ENCODE peak calls at places on chromosomes 3 and 15, in four cellular contexts. W is OCI-LY7, Y is GM23338, U is MM.1S. Q is an unnamed sample.

GRCh38 chr3:8472549-8472948 is 29.1 kb upstream of the LMCD1 start:
- DNase-seq in W (no peak), Y (peak; percentile 14), U (no peak), Q (no peak)

GRCh38 chr3:138850151-138850550 is 15.4 kb upstream of the PIK3CB start:
- DNase-seq in W (no peak), Y (no peak), U (no peak), Q (no peak)

GRCh38 chr15:70477750-70478250 is 285.6 kb downstream of the UACA start:
- DNase-seq in W (no peak), Y (no peak), U (no peak), Q (no peak)

GRCh38 chr3:136545664-136546266 is 206.4 kb downstream of the STAG1 start:
- DNase-seq in W (no peak), Y (no peak), U (no peak), Q (peak; percentile 30)

GRCh38 chr15:78372880-78373279 is 32.7 kb downstream of the CRABP1 start:
- DNase-seq in W (no peak), Y (peak; percentile 41), U (no peak), Q (peak; percentile 13)

GRCh38 chr15:27993544-27993943 is 105.6 kb downstream of the OCA2 start:
- DNase-seq in W (no peak), Y (no peak), U (no peak), Q (no peak)

GRCh38 chr15:91223902-91224301 is 123.8 kb downstream of the SV2B start:
- DNase-seq in W (no peak), Y (no peak), U (no peak), Q (peak; percentile 2)

GRCh38 chr15:86115138-86115801 is 35.6 kb downstream of the AGBL1 start:
- DNase-seq in W (no peak), Y (peak; percentile 36), U (no peak), Q (no peak)

GRCh38 chr15:45307230-45307924 is 55.3 kb downstream of the SLC28A2 start:
- DNase-seq in W (peak; percentile 33), Y (peak; percentile 18), U (peak; percentile 51), Q (peak; percentile 71)

GRCh38 chr15:72358532-72359180 is 17.2 kb downstream of the HEXA start:
- DNase-seq in W (no peak), Y (no peak), U (no peak), Q (peak; percentile 88)

GRCh38 chr3:189914799-189915198 is 205.9 kb downstream of the P3H2 start:
- DNase-seq in W (no peak), Y (no peak), U (no peak), Q (peak; percentile 94)

DNA sequence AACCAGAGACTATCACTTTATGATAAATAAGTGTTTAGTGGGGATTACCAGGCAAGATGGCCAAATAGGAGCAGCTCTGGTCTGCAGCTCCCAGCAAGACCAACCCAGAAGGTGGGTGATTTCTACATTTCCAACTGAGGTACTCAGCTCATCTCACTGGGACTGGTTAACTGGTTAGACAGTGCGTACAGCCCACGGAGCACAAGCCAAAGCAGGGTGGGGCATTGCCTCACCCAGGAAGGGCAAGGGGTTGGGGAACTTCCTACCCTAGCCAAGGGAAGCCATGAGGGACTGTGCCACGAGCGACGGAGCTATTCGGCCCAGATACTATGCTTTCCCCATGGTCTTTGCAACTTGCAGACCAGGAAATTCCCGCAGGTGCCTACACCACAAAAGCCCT is 171.0 kb downstream of the CTNNB1 start:
- DNase-seq in W (no peak), Y (no peak), U (no peak), Q (no peak)
- TF ChIP-seq EZH2phosphoT487 in W (no peak), Y (no peak), U (no peak), Q (no peak)

DNA sequence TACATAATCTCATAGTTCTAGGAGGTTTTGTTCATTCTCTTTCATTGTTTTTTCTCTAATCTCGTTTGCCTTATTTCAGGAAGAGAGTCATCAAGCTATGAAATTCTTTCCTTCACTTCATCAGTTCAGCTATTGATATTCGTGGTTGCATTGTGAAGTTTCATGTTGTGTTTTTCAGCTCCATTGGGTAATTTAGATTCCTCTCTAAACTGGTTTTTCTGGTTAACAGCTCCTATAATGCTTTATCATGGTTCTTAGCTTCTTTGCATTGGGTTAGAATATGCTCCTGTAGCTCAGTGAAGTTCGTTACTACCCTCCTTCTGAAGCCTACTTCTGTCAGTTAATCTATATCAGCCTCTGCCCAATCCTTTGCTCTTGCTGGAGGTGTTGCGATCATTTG is 69.4 kb upstream of the CD96 start:
- DNase-seq in W (no peak), Y (peak; percentile 38), U (no peak), Q (peak; percentile 42)
- TF ChIP-seq CTCF in W (no peak), Y (no peak), U (no peak), Q (no peak)

GRCh38 chr3:51978143-51978502 is 3.3 kb downstream of the ABHD14A start:
- DNase-seq in W (no peak), Y (no peak), U (no peak), Q (no peak)

GRCh38 chr3:51974277-51974962 is 444 bp upstream of the ABHD14A start:
- DNase-seq in W (no peak), Y (no peak), U (peak; percentile 21), Q (no peak)

GRCh38 chr3:51977449-51978142 is 2.7 kb downstream of the ABHD14A start:
- DNase-seq in W (peak; percentile 30), Y (no peak), U (no peak), Q (no peak)

GRCh38 chr3:51974963-51975856 is at the start of gene ABHD14A:
- DNase-seq in W (peak; percentile 72), Y (peak; percentile 75), U (peak; percentile 73), Q (peak; percentile 81)

DNA sequence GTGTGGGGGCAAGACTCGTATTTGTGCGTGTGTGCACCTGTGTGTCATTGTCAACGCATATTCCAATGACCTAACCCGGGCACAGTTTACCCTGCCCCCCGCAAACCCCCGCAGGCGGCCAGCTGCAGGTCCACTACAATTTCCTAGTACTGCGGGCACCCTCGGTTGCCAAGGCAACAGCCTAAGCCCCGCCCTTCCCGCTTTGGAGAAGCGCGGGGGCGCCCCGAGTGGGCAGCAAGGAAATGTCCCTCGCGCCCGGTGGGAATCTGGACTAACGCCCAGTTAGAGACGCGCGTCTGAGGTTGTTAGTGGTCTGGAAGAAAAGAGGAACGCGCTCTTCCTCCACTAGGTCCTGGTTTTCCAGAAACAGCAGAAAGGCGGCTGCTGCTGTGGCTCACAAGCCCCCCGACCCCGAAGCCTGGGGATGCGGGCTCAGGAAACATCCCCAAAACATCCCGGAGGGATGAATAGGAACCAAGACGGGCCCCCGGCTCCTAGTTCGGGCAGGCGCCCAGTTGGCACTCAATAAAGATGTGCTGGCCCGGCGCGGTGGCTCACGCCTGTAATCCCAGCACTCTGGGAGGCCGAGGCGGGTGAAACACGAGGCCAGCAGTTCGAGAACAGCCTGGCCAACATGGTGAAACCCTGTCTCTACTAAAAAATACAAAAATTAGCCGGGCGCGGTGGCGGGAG is 1.1 kb downstream of the ABHD14A start:
- DNase-seq in W (peak; percentile 44), Y (peak; percentile 78), U (no peak), Q (peak; percentile 37)
- TF ChIP-seq EZH2phosphoT487 in W (no peak), Y (no peak), U (no peak), Q (no peak)

DNA sequence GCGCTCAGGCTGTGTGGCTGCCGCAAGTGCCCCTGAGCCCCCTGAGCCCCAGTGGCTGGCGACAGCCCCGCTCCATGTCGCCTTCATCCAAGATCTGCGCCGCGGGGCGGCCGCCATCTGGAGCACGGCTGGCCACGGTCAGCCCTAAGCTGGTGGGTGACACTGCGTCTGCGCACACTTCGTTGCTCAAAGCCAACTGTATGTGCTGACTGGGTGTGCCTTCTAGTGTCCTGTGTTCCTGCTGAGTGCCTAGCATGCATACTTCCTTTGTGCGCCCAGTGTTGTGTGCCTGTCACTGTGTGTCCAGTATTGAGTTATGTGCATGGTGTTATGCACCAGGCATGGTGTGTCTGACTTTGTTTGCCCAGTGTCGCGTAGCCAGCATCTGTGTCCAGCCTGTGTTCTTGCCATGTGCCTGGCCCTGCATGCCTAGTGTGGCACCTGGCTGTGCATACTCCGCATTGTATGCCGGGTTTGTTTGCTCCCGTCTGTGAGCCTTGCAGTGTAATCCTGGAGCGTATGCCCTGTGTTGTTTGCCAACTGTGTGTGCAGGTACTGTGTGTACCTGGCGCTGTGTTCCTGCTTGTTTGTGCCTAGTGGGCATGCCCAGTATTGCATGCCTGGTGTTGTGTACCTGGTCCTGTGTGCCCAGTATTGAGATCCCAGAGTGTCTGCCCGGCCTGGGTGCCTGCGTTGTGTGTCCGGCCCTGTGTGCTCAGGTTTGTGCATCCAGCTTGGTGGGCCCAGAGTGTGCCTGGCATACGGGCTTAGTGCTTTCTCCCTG is 54.7 kb upstream of the CHRNA7 start:
- DNase-seq in W (no peak), Y (peak; percentile 38), U (no peak), Q (peak; percentile 41)
- TF ChIP-seq CTCF in W (no peak), Y (no peak), U (peak; percentile 11), Q (peak; percentile 34)

GRCh38 chr3:177312491-177312890 is 115.2 kb upstream of the TBL1XR1 start:
- DNase-seq in W (no peak), Y (no peak), U (no peak), Q (no peak)
- TF ChIP-seq EZH2phosphoT487 in W (no peak), Y (no peak), U (no peak), Q (no peak)